ENCODE peak calls at places on chromosomes 11 and 22, in five cellular contexts. H is CD8-positive, alpha-beta T cell; I is transverse colon; M is Calu3; U is bronchial epithelial cell. J is an unnamed sample.

GRCh38 chr11:135001581-135001980 is 589.5 kb upstream of the B3GAT1 start:
- DNase-seq in H (no peak), I (no peak), M (no peak), U (no peak), J (no peak)

GRCh38 chr22:49728566-49729271 is 99.0 kb downstream of the BRD1 start:
- DNase-seq in H (no peak), I (no peak), M (no peak), U (no peak), J (no peak)

GRCh38 chr11:125918140-125918840 is 14.0 kb downstream of the DDX25 start:
- DNase-seq in H (no peak), I (no peak), M (no peak), U (no peak), J (no peak)

GRCh38 chr11:26715133-26715532 is 6.7 kb downstream of the SLC5A12 start:
- DNase-seq in H (no peak), I (no peak), M (no peak), U (no peak), J (no peak)

GRCh38 chr11:62592989-62593421 is 1.7 kb upstream of the TUT1 start:
- DNase-seq in H (no peak), I (no peak), M (no peak), U (no peak), J (no peak)

GRCh38 chr11:85118151-85118550 is 509.0 kb downstream of the DLG2 start:
- DNase-seq in H (no peak), I (no peak), M (no peak), U (no peak), J (no peak)

GRCh38 chr11:27507561-27508322 is 1.2 kb upstream of the LIN7C start:
- DNase-seq in H (no peak), I (no peak), M (no peak), U (no peak), J (no peak)

GRCh38 chr11:28777126-28777525 is 668.9 kb downstream of the METTL15 start:
- DNase-seq in H (no peak), I (no peak), M (no peak), U (no peak), J (no peak)

GRCh38 chr11:2482745-2483144 is 37.9 kb downstream of the KCNQ1 start:
- DNase-seq in H (no peak), I (no peak), M (no peak), U (no peak), J (no peak)

GRCh38 chr11:9315078-9315688 is 790 bp upstream of the TMEM41B start:
- DNase-seq in H (no peak), I (peak), M (peak), U (no peak), J (no peak)

GRCh38 chr11:126465573-126466287 is 110.2 kb downstream of the ST3GAL4 start:
- DNase-seq in H (no peak), I (peak), M (no peak), U (no peak), J (no peak)

GRCh38 chr11:6219359-6219758 is 14.0 kb downstream of the C11orf42 start:
- DNase-seq in H (no peak), I (peak), M (no peak), U (peak), J (no peak)

GRCh38 chr11:121608545-121609098 is 155.9 kb upstream of the SORL1-AS1 start:
- DNase-seq in H (no peak), I (no peak), M (no peak), U (no peak), J (no peak)

GRCh38 chr11:1303196-1303821 is 6.1 kb downstream of the TOLLIP start:
- DNase-seq in H (no peak), I (peak), M (peak), U (peak), J (no peak)

GRCh38 chr11:70699294-70700221 is 301.2 kb downstream of the CTTN start:
- DNase-seq in H (no peak), I (no peak), M (no peak), U (no peak), J (no peak)

DNA sequence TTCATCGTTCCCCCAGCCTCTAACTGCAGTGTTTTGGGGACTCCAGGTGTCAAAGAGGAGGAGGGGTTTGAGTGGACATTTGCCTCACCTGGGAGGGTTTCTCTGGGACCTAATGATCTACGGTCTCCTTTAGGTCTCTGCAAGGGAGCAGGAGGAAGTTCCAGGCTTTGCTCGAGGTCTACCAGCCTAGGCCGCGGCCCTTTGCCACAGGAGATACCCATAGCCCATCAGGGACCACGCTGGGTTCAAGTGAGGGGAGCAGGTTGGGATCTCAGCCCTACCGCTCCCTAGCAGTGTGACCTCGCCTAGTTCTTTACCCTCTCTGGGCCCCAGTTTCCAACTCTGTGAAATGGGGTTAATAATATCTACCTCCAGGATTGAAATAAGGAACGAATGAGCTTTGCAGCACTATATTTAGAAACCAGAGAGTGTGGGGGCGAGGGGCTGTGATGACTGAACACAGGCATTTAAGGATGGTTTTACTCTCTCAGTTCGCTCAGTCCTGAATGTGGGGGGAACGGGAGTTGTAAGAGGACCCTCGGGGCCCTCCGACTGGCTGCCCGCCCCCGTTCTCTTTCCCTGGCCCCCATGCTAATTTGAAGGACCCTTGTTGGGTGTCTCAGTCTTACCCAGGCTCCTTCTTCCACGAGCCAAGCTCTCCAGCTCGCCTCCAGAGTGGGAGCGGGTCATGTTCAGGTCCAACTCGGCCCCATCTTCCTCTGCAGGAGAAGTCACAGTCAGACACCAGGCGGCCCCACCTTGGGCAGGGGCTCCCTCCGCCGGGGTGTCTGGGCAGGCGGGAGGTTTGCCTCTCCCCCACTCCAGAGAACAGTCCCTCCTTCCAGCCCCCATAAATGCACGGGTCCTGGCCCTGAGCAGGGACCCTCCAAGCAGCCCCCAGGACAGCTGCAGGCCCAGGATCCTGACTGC is 11.7 kb downstream of the PDGFB start:
- DNase-seq in H (no peak), I (no peak), M (no peak), U (no peak), J (no peak)
- TF ChIP-seq CTCF in H (no peak), I (no peak), M (no peak), U (no peak), J (no peak)

DNA sequence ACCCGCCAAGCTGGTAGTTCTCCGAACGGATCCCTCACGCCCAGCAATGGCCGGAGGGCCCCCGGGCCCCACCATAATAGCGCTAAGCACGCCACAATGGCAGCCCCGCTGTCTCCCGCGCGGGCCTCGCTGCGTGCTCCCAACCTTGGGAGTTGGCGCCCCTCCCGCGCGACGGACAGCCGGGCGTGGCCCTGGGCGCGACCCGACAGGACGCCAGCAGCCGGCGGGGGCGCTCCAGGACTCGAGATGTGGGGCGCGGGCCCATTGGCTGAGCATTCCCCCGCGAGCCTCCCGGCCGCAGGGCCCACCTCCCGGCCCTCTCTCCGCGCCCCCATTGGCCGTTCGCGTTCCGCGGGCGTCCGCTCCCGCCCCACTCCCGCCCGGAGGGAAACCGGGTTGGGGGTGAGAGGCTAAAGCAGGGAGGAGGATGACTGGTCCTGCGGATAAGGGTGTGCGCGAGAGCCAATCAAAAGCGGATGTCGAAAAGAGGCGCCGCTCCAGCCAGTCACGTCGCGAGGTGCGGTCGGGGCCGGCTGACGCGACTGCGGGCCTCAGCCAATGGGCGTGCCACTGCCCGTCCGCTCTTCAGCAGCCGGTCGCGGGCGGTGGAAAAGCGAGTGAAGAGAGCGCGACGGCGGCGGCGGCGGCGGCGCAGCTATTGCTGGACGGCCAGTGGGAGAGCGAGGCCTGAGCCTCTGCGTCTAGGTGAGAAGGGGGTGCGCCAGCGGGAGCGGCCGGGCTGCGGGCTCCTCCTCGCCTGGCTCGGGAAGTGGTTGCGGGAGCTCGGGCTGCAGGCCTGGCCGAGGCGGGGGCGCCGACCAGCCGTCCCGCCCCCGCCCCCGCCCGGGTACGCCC is at the start of gene FAR1:
- DNase-seq in H (peak), I (peak), M (peak), U (peak), J (peak)
- TF ChIP-seq CTCF in H (peak), I (peak), M (peak), U (peak), J (peak)

GRCh38 chr11:10567466-10567865 is 999 bp downstream of the LYVE1 start:
- DNase-seq in H (no peak), I (no peak), M (no peak), U (no peak), J (no peak)

GRCh38 chr11:10565493-10565892 is 3.0 kb downstream of the LYVE1 start:
- DNase-seq in H (no peak), I (no peak), M (no peak), U (no peak), J (no peak)

GRCh38 chr11:10566257-10566956 is 2.1 kb downstream of the LYVE1 start:
- DNase-seq in H (no peak), I (no peak), M (no peak), U (peak), J (no peak)

GRCh38 chr11:10564030-10564429 is 4.4 kb downstream of the LYVE1 start:
- DNase-seq in H (no peak), I (no peak), M (no peak), U (no peak), J (no peak)

DNA sequence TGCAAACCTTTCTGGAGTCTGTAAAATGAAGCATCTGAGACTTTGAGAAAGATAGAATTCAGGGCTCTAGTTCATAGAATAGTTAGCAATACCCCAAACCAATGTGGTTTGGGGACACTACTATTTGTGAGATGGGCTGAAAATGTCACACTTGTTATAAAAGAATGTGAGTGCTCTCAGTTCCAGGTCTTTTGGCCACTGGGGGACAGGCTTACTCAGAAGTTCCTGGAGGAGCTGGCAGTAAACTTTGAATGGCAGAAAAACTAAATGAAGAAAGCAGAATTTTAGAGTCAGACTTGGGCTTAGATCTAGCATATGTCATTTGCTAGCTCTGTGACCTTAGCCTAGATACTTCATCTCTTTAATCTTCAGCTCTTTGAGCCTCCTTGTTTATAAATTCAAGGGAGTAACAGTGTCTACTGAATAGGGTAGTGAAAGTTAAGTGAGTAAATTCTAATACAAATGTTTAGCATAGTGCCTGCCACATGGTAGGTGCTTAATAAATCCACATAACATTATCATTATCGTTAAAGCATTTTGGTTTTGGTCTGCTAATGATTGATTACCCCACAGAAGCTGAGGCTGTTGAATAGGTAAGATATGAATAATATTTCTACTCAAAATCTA is 3.7 kb downstream of the LYVE1 start:
- DNase-seq in H (no peak), I (no peak), M (no peak), U (no peak), J (no peak)
- TF ChIP-seq CTCF in H (no peak), I (no peak), M (no peak), U (peak), J (no peak)

GRCh38 chr22:31495343-31495742 is 993 bp upstream of the SFI1 start:
- DNase-seq in H (no peak), I (no peak), M (no peak), U (no peak), J (no peak)

GRCh38 chr22:31497148-31497938 is 1.0 kb downstream of the SFI1 start:
- DNase-seq in H (no peak), I (no peak), M (no peak), U (no peak), J (peak)

GRCh38 chr22:31492151-31492550 is 2.5 kb upstream of the EIF4ENIF1 start:
- DNase-seq in H (no peak), I (no peak), M (no peak), U (peak), J (no peak)

GRCh38 chr22:31496735-31497146 is 405 bp downstream of the SFI1 start:
- DNase-seq in H (peak), I (peak), M (no peak), U (no peak), J (peak)

GRCh38 chr22:31496007-31496734 is at the start of gene SFI1:
- DNase-seq in H (peak), I (peak), M (peak), U (peak), J (peak)
- TF ChIP-seq CTCF in H (no peak), I (peak), M (peak), U (peak), J (peak)

GRCh38 chr22:37628830-37629229 is 10.6 kb upstream of the SH3BP1 start:
- DNase-seq in H (no peak), I (no peak), M (no peak), U (no peak), J (no peak)
- TF ChIP-seq CTCF in H (no peak), I (no peak), M (no peak), U (no peak), J (no peak)

GRCh38 chr22:42990131-42990838 is 24.7 kb downstream of the PACSIN2 start:
- DNase-seq in H (no peak), I (peak), M (peak), U (peak), J (no peak)
- TF ChIP-seq CTCF in H (no peak), I (no peak), M (no peak), U (peak), J (no peak)

DNA sequence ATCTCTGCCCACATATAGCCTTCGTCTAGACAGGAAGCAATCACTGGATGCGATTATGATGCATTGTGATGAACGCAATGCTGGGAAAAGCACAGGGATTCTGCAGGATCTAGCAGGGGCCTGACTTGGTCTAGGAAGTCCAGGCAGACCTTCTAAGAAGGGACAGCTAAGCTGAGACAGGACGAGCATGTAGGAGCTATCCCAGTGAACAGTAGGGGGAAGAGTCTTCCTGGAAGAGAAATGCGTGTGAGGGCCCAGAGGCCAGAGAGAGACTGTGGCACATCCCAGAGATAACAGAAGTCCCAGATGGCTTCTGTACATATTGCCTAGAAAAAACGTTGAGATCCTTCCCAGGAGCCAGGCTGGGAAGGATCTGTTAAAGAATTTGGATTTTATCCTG is 24.5 kb downstream of the RCN1 start:
- DNase-seq in H (no peak), I (no peak), M (no peak), U (no peak), J (no peak)
- TF ChIP-seq CTCF in H (no peak), I (no peak), M (no peak), U (no peak), J (no peak)

DNA sequence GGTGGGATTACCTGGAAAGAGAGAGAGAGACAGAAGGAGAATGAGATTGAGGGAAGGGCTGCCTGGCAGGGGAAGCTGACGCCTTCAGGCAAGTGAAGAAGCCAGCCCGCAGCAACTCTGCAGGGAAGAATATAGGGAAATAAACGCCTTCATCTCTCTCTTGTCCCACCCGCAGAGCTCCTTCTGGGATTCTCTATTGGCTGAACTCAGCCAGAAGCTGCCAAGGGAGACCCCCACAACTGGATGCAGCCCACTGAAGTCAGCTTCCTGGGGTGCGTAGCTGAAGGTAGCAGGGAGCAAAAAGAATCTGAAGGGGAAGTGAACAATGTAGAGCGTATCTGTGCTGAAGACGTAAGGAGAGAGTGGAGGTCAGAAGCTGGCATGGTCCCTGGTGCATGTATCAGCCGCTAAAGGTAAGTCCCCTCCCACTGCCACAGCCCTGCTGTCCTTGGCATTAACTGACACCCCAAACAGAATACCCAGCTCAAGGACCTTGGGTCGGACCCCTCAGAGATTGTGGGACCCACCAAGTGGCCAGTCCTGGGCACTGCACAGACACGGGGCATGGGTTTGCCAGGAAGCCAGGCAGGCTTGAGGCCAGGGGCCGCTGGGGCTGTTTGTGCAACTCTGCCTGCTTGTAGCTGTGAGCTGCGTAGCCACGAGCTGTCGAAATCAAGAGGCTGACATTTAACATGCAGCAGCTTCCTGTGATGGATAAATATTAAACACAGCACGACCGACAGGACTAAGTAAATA is 469.9 kb downstream of the MN1 start:
- DNase-seq in H (no peak), I (peak), M (peak), U (peak), J (no peak)
- TF ChIP-seq CTCF in H (no peak), I (peak), M (peak), U (peak), J (no peak)